ENCODE peak calls at places on chromosome 10, in six cellular contexts. One of them, this sample, is unnamed. For H3K27me3, the result is how much of the 10 kb centered on the place peaks cover.

GRCh38 chr10:117411440-117412428 is 36.5 kb upstream of the PDZD8 start:
- DNase-seq in sigmoid colon: no peak
- DNase-seq in uterus: no peak
- DNase-seq in PC-3: no peak
- DNase-seq in CD4-positive, alpha-beta T cell: no peak
- DNase-seq in left ventricle myocardium inferior: no peak
- DNase-seq in this sample: no peak

GRCh38 chr10:71092812-71093391 is 119.5 kb upstream of the UNC5B start:
- DNase-seq in sigmoid colon: no peak
- DNase-seq in uterus: no peak
- DNase-seq in left ventricle myocardium inferior: no peak
- DNase-seq in CD4-positive, alpha-beta T cell: no peak
- DNase-seq in PC-3: no peak
- DNase-seq in this sample: no peak

GRCh38 chr10:22620140-22620857 is 94.1 kb downstream of the PIP4K2A start:
- DNase-seq in uterus: peak
- DNase-seq in left ventricle myocardium inferior: peak
- DNase-seq in sigmoid colon: peak
- DNase-seq in CD4-positive, alpha-beta T cell: no peak
- DNase-seq in PC-3: peak
- DNase-seq in this sample: peak

GRCh38 chr10:45819552-45819951 is 27.7 kb downstream of the AGAP4 start:
- DNase-seq in CD4-positive, alpha-beta T cell: no peak
- DNase-seq in PC-3: no peak
- DNase-seq in uterus: no peak
- DNase-seq in sigmoid colon: no peak
- DNase-seq in left ventricle myocardium inferior: no peak
- DNase-seq in this sample: no peak

GRCh38 chr10:73218466-73219191 is 28.4 kb downstream of the DNAJC9 start:
- DNase-seq in PC-3: peak
- DNase-seq in uterus: no peak
- DNase-seq in CD4-positive, alpha-beta T cell: no peak
- DNase-seq in sigmoid colon: no peak
- DNase-seq in left ventricle myocardium inferior: no peak
- DNase-seq in this sample: no peak

GRCh38 chr10:117938104-117938503 is 108.6 kb downstream of the RAB11FIP2 start:
- DNase-seq in sigmoid colon: no peak
- DNase-seq in left ventricle myocardium inferior: no peak
- DNase-seq in uterus: no peak
- DNase-seq in PC-3: no peak
- DNase-seq in CD4-positive, alpha-beta T cell: no peak
- DNase-seq in this sample: no peak

GRCh38 chr10:112951349-112952281 is 1.6 kb downstream of the TCF7L2 start:
- DNase-seq in uterus: peak
- DNase-seq in sigmoid colon: peak
- DNase-seq in CD4-positive, alpha-beta T cell: peak
- DNase-seq in PC-3: peak
- DNase-seq in left ventricle myocardium inferior: peak
- DNase-seq in this sample: peak

GRCh38 chr10:2873769-2874168 is 193.6 kb upstream of the PFKP start:
- DNase-seq in PC-3: no peak
- DNase-seq in CD4-positive, alpha-beta T cell: no peak
- DNase-seq in uterus: no peak
- DNase-seq in sigmoid colon: no peak
- DNase-seq in left ventricle myocardium inferior: no peak
- DNase-seq in this sample: no peak

GRCh38 chr10:5165738-5166137 is 19.2 kb downstream of the AKR1C8 start:
- DNase-seq in sigmoid colon: no peak
- DNase-seq in uterus: no peak
- DNase-seq in left ventricle myocardium inferior: no peak
- DNase-seq in PC-3: no peak
- DNase-seq in CD4-positive, alpha-beta T cell: no peak
- DNase-seq in this sample: no peak

GRCh38 chr10:48996-49395 is at the start of gene TUBB8:
- DNase-seq in uterus: no peak
- DNase-seq in CD4-positive, alpha-beta T cell: no peak
- DNase-seq in sigmoid colon: no peak
- DNase-seq in left ventricle myocardium inferior: no peak
- DNase-seq in PC-3: no peak
- DNase-seq in this sample: no peak

GRCh38 chr10:120266037-120266436 is 191.0 kb upstream of the PLPP4 start:
- DNase-seq in PC-3: no peak
- DNase-seq in sigmoid colon: no peak
- DNase-seq in left ventricle myocardium inferior: no peak
- DNase-seq in uterus: no peak
- DNase-seq in CD4-positive, alpha-beta T cell: no peak
- DNase-seq in this sample: no peak

GRCh38 chr10:74056081-74056818 is 58.3 kb downstream of the VCL start:
- DNase-seq in left ventricle myocardium inferior: no peak
- DNase-seq in CD4-positive, alpha-beta T cell: no peak
- DNase-seq in uterus: no peak
- DNase-seq in sigmoid colon: no peak
- DNase-seq in PC-3: peak
- DNase-seq in this sample: no peak

GRCh38 chr10:100725041-100725440 is 20.3 kb upstream of the PAX2 start:
- DNase-seq in CD4-positive, alpha-beta T cell: no peak
- DNase-seq in sigmoid colon: peak
- DNase-seq in PC-3: no peak
- DNase-seq in left ventricle myocardium inferior: no peak
- DNase-seq in uterus: no peak
- DNase-seq in this sample: no peak

GRCh38 chr10:113159563-113159962 is 209.5 kb downstream of the TCF7L2 start:
- DNase-seq in PC-3: no peak
- DNase-seq in uterus: no peak
- DNase-seq in CD4-positive, alpha-beta T cell: no peak
- DNase-seq in left ventricle myocardium inferior: no peak
- DNase-seq in sigmoid colon: no peak
- DNase-seq in this sample: no peak

GRCh38 chr10:48880016-48880705 is 59.5 kb downstream of the LRRC18 start:
- DNase-seq in uterus: no peak
- DNase-seq in sigmoid colon: no peak
- DNase-seq in PC-3: no peak
- DNase-seq in left ventricle myocardium inferior: no peak
- DNase-seq in CD4-positive, alpha-beta T cell: no peak
- DNase-seq in this sample: no peak

GRCh38 chr10:87794285-87794684 is 23.7 kb downstream of the ATAD1 start:
- DNase-seq in sigmoid colon: no peak
- DNase-seq in left ventricle myocardium inferior: no peak
- DNase-seq in PC-3: no peak
- DNase-seq in CD4-positive, alpha-beta T cell: no peak
- DNase-seq in uterus: no peak
- DNase-seq in this sample: no peak

GRCh38 chr10:9289811-9290210 is 1235.3 kb downstream of the GATA3 start:
- DNase-seq in sigmoid colon: no peak
- DNase-seq in CD4-positive, alpha-beta T cell: no peak
- DNase-seq in uterus: no peak
- DNase-seq in left ventricle myocardium inferior: no peak
- DNase-seq in PC-3: no peak
- DNase-seq in this sample: no peak

GRCh38 chr10:48923763-48924162 is 15.9 kb downstream of the LRRC18 start:
- DNase-seq in CD4-positive, alpha-beta T cell: no peak
- DNase-seq in left ventricle myocardium inferior: no peak
- DNase-seq in PC-3: no peak
- DNase-seq in sigmoid colon: no peak
- DNase-seq in uterus: no peak
- DNase-seq in this sample: no peak

GRCh38 chr10:97868134-97868685 is 18.6 kb downstream of the GOLGA7B start:
- DNase-seq in CD4-positive, alpha-beta T cell: no peak
- DNase-seq in uterus: no peak
- DNase-seq in left ventricle myocardium inferior: no peak
- DNase-seq in PC-3: no peak
- DNase-seq in sigmoid colon: no peak
- DNase-seq in this sample: no peak

GRCh38 chr10:82811621-82812020 is 936.6 kb downstream of the NRG3 start:
- DNase-seq in uterus: no peak
- DNase-seq in CD4-positive, alpha-beta T cell: no peak
- DNase-seq in sigmoid colon: no peak
- DNase-seq in left ventricle myocardium inferior: no peak
- DNase-seq in PC-3: no peak
- DNase-seq in this sample: no peak
- TF ChIP-seq CTCF in uterus: no peak
- TF ChIP-seq CTCF in CD4-positive, alpha-beta T cell: no peak
- TF ChIP-seq CTCF in sigmoid colon: no peak
- TF ChIP-seq CTCF in left ventricle myocardium inferior: peak
- TF ChIP-seq CTCF in PC-3: peak
- TF ChIP-seq CTCF in this sample: peak

DNA sequence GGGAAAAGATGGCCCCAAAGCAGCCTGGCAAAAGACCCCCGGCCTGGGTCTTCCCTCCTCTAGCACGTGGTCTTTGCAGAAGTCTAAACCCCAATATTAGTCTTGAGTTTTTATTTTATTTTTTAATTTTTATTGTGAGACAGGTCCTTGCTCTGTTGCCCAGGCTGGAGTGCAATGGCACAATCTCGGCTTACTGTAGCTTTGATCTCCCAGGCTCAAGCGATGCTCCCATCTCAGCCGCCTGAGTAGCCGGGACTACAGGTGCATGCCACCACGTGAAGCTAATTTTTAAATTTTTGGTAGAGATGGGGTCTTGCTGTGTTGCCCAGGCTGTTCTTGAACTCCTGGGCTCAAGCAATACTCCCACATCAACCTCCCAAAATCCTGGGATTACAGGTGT is 40.3 kb upstream of the MXI1 start:
- DNase-seq in CD4-positive, alpha-beta T cell: no peak
- DNase-seq in PC-3: no peak
- DNase-seq in uterus: no peak
- DNase-seq in sigmoid colon: no peak
- DNase-seq in left ventricle myocardium inferior: no peak
- DNase-seq in this sample: no peak
- H3K27me3 ChIP-seq in CD4-positive, alpha-beta T cell: half or more
- H3K27me3 ChIP-seq in PC-3: under half
- H3K27me3 ChIP-seq in uterus: under half
- H3K27me3 ChIP-seq in sigmoid colon: half or more
- H3K27me3 ChIP-seq in left ventricle myocardium inferior: under half
- H3K27me3 ChIP-seq in this sample: under half

GRCh38 chr10:110681023-110681681 is 37.0 kb downstream of the RBM20 start:
- DNase-seq in sigmoid colon: no peak
- DNase-seq in CD4-positive, alpha-beta T cell: no peak
- DNase-seq in uterus: no peak
- DNase-seq in left ventricle myocardium inferior: peak
- DNase-seq in PC-3: peak
- DNase-seq in this sample: peak
- TF ChIP-seq CTCF in sigmoid colon: peak
- TF ChIP-seq CTCF in CD4-positive, alpha-beta T cell: peak
- TF ChIP-seq CTCF in uterus: no peak
- TF ChIP-seq CTCF in left ventricle myocardium inferior: peak
- TF ChIP-seq CTCF in PC-3: peak
- TF ChIP-seq CTCF in this sample: peak

GRCh38 chr10:93062499-93063216 is 2.1 kb downstream of the CYP26C1 start:
- DNase-seq in uterus: no peak
- DNase-seq in CD4-positive, alpha-beta T cell: peak
- DNase-seq in sigmoid colon: no peak
- DNase-seq in PC-3: no peak
- DNase-seq in left ventricle myocardium inferior: no peak
- DNase-seq in this sample: no peak

GRCh38 chr10:93063977-93064660 is 3.5 kb downstream of the CYP26C1 start:
- DNase-seq in sigmoid colon: no peak
- DNase-seq in PC-3: no peak
- DNase-seq in uterus: no peak
- DNase-seq in CD4-positive, alpha-beta T cell: no peak
- DNase-seq in left ventricle myocardium inferior: no peak
- DNase-seq in this sample: no peak

GRCh38 chr10:93061594-93062498 is 1.2 kb downstream of the CYP26C1 start:
- DNase-seq in CD4-positive, alpha-beta T cell: no peak
- DNase-seq in PC-3: no peak
- DNase-seq in uterus: no peak
- DNase-seq in sigmoid colon: no peak
- DNase-seq in left ventricle myocardium inferior: no peak
- DNase-seq in this sample: no peak

GRCh38 chr10:93064874-93065660 is 4.5 kb downstream of the CYP26C1 start:
- DNase-seq in left ventricle myocardium inferior: no peak
- DNase-seq in PC-3: no peak
- DNase-seq in uterus: no peak
- DNase-seq in CD4-positive, alpha-beta T cell: no peak
- DNase-seq in sigmoid colon: no peak
- DNase-seq in this sample: no peak

DNA sequence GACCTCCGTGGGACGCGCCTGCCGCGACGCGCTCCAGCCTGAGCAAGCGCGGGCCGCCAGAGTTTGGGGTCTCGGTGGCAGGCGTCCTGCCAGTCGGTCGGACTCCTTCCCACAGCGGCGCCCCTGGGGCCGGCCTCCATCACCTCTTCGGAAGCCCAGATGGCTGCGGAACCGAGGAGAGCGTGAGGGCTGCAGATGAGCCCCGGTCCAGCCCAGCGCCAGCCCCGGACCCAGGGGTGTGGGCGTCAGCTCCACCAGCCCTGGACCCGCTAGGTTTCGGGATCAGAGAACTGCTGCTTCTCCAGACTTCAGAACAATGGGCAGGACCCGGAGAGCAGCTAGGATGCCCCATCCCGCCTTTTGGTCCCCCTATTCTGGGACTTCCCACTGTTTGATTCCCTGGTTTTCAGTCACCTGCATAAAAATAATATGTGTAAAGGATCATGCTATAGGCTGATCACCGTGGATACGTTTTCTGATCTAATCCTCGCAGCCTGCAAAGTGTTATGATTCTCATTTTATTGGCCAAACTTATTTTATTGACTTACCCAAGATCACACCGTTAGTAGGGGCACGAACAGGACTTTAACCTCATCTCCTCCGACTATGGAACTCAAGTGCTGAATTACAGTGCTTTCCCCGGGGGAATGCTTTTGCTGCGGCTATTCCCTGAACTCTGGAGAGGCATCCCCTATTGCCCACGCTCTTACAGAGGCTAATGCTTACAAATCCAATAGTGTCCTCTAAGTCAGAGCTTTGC is 2.8 kb downstream of the CYP26C1 start:
- DNase-seq in uterus: no peak
- DNase-seq in sigmoid colon: no peak
- DNase-seq in CD4-positive, alpha-beta T cell: no peak
- DNase-seq in PC-3: no peak
- DNase-seq in left ventricle myocardium inferior: no peak
- DNase-seq in this sample: no peak
- H3K27me3 ChIP-seq in uterus: under half
- H3K27me3 ChIP-seq in sigmoid colon: half or more
- H3K27me3 ChIP-seq in CD4-positive, alpha-beta T cell: under half
- H3K27me3 ChIP-seq in PC-3: under half
- H3K27me3 ChIP-seq in left ventricle myocardium inferior: half or more
- H3K27me3 ChIP-seq in this sample: under half